ENCODE peak calls at places on chromosomes 2 and 18, in seven cellular contexts. Y, D, V, I, K, A and M are unnamed samples.

GRCh38 chr18:75854174-75854573 is 426.7 kb upstream of the SMIM21 start:
- DNase-seq in Y (no peak), D (peak; percentile 3), V (peak; percentile 5), I (peak; percentile 23), K (no peak), A (no peak), M (no peak)

GRCh38 chr2:237074211-237074993 is 11.3 kb upstream of the COPS8 start:
- DNase-seq in Y (no peak), D (no peak), V (no peak), I (no peak), K (no peak), A (no peak), M (no peak)

GRCh38 chr18:74524097-74524496 is 10.2 kb upstream of the CNDP1 start:
- DNase-seq in Y (peak; percentile 59), D (no peak), V (no peak), I (no peak), K (no peak), A (peak; percentile 24), M (no peak)

GRCh38 chr2:196291873-196292800 is 120.8 kb upstream of the STK17B start:
- DNase-seq in Y (no peak), D (peak; percentile 12), V (no peak), I (no peak), K (no peak), A (no peak), M (no peak)

GRCh38 chr18:67600181-67600631 is 83.7 kb upstream of the DSEL start:
- DNase-seq in Y (no peak), D (no peak), V (no peak), I (no peak), K (no peak), A (no peak), M (no peak)

GRCh38 chr18:26089247-26090129 is 925 bp downstream of the SS18 start:
- DNase-seq in Y (no peak), D (peak; percentile 6), V (no peak), I (peak; percentile 29), K (no peak), A (no peak), M (no peak)

GRCh38 chr2:60553992-60554648 is 666 bp upstream of the BCL11A start:
- DNase-seq in Y (no peak), D (no peak), V (no peak), I (peak; percentile 19), K (no peak), A (no peak), M (no peak)

GRCh38 chr2:121205321-121205942 is 79.6 kb downstream of the TFCP2L1 start:
- DNase-seq in Y (no peak), D (no peak), V (no peak), I (peak; percentile 28), K (no peak), A (peak; percentile 57), M (no peak)

GRCh38 chr2:104481341-104481740 is 372.6 kb upstream of the POU3F3 start:
- DNase-seq in Y (no peak), D (no peak), V (no peak), I (no peak), K (no peak), A (no peak), M (no peak)

GRCh38 chr2:85765081-85765731 is 11.4 kb downstream of the ATOH8 start:
- DNase-seq in Y (no peak), D (no peak), V (no peak), I (no peak), K (no peak), A (no peak), M (no peak)

GRCh38 chr2:144522741-144523605 is 3.1 kb upstream of the ZEB2 start:
- DNase-seq in Y (no peak), D (no peak), V (peak; percentile 14), I (peak; percentile 35), K (peak; percentile 35), A (no peak), M (no peak)

GRCh38 chr2:222306393-222307137 is 7.8 kb upstream of the PAX3 start:
- DNase-seq in Y (no peak), D (no peak), V (no peak), I (no peak), K (no peak), A (no peak), M (no peak)

GRCh38 chr18:6589979-6590725 is 139.4 kb upstream of the ARHGAP28 start:
- DNase-seq in Y (no peak), D (no peak), V (no peak), I (no peak), K (peak; percentile 49), A (no peak), M (no peak)
- TF ChIP-seq EP300 in Y (no peak), D (no peak), V (no peak), I (no peak), K (no peak), A (no peak), M (no peak)

DNA sequence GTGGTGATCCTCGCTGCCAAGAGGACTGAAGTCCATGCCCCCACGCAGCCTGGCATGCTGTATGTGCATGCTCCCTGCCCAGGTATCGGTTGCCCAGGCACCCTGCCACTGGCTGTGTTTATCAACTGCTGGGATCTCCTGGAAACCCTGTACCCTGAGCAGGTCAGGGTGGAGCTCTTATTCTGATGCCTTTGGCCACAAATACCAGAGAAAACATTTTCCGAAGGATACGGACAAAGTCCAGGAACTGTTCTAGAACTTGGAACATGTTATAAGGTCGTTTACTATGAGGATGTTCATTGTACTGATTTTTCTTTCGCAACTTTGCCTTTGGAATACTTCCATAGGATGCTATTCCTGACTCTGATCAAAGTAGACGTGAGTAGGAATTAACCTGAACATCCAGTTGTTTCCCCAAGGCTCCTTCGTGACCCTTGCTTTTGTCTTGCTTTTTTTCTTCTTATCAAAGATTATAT is 55.2 kb downstream of the TMEM17 start:
- DNase-seq in Y (no peak), D (peak; percentile 85), V (no peak), I (no peak), K (no peak), A (peak; percentile 75), M (no peak)
- TF ChIP-seq EP300 in Y (no peak), D (peak; percentile 59), V (no peak), I (no peak), K (no peak), A (no peak), M (no peak)

GRCh38 chr18:9854801-9855676 is 30.7 kb upstream of the TXNDC2 start:
- DNase-seq in Y (peak; percentile 87), D (peak; percentile 81), V (no peak), I (no peak), K (peak; percentile 58), A (peak; percentile 61), M (no peak)
- TF ChIP-seq EP300 in Y (peak; percentile 97), D (peak; percentile 88), V (no peak), I (no peak), K (no peak), A (no peak), M (no peak)

GRCh38 chr2:8458461-8459459 is 223.1 kb upstream of the ID2 start:
- DNase-seq in Y (peak; percentile 35), D (no peak), V (no peak), I (no peak), K (no peak), A (no peak), M (peak; percentile 66)

GRCh38 chr2:8457620-8458255 is 224.1 kb upstream of the ID2 start:
- DNase-seq in Y (peak; percentile 55), D (no peak), V (no peak), I (no peak), K (no peak), A (peak; percentile 70), M (peak; percentile 54)

GRCh38 chr2:8456149-8457091 is 225.4 kb upstream of the ID2 start:
- DNase-seq in Y (peak; percentile 54), D (no peak), V (no peak), I (no peak), K (no peak), A (peak; percentile 31), M (peak; percentile 74)

GRCh38 chr2:8455236-8456148 is 226.4 kb upstream of the ID2 start:
- DNase-seq in Y (peak; percentile 57), D (no peak), V (no peak), I (no peak), K (no peak), A (no peak), M (no peak)

GRCh38 chr2:8457092-8457481 is 224.8 kb upstream of the ID2 start:
- DNase-seq in Y (peak; percentile 36), D (no peak), V (no peak), I (peak; percentile 42), K (no peak), A (peak; percentile 39), M (peak; percentile 74)
- TF ChIP-seq EP300 in Y (no peak), D (no peak), V (no peak), I (no peak), K (no peak), A (no peak), M (no peak)

DNA sequence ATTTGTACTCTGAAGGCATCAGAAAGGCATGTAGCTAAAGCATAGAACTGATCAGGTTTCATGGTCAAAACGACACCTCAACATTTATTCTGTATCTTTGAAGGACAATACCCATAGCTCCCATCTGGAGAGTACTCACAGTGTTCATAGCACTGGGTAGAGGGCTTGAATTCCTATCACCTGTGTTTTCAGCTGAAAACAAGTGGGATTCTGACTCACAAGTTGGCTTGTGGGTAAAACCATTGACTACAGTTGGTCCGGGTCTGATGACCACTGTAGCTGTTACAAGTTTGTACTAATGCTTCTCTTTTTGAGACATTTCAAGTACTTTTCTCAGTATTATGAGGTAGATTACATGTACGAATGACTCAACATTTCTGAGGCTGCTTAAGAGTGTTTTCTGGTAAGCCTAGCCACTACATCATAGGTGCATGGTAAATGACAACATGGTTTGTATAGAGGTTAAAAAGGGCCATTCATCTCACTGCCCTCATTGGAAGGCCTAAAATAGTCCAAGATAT is 68.6 kb upstream of the PELI1 start:
- DNase-seq in Y (no peak), D (no peak), V (no peak), I (peak; percentile 11), K (no peak), A (no peak), M (no peak)
- TF ChIP-seq EP300 in Y (no peak), D (no peak), V (no peak), I (no peak), K (no peak), A (no peak), M (no peak)

DNA sequence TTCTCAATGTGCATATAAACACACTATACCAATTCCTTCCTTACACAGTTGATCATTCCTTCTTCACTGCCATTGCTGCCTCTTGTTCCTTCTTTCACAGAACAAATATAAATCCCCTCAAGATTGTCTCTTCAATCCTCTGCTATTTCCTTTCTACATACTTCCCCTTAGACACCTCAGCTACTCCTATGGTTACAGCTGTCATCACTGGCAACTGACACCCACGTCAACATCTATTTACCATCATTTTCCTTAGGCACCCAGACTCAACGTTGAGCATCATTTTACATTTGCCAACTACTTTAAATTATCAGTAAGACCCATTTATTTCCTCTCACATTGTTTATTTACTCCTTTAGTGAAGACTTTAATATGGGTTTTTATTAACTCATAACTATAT is 488.8 kb upstream of the FSHR start:
- DNase-seq in Y (no peak), D (no peak), V (no peak), I (no peak), K (no peak), A (no peak), M (no peak)
- TF ChIP-seq EP300 in Y (no peak), D (no peak), V (no peak), I (no peak), K (no peak), A (no peak), M (no peak)

DNA sequence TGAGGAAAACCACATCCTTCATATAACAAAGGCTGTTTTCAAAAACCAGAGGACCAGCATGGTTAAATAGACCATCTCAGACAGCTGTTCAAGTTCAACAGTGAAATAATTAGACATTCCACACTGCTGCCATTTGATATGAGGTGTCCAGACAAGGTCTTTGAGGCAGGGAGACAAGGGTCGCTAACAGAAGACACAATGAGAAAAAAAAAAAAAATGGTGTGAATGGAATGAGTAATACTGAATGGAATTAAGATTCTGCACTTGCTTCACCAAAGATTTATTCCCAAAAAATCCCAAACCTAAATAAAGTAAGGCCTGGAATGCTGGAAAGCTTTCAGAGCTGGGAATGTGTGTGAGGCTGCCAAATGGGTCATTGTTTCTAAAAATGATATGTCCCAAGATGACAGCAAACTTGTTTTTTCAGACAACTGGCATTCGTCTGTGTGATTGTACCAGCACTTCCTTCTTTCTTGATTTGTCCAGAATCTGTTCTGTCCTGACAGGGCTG is 85.3 kb upstream of the ITGA4 start:
- DNase-seq in Y (no peak), D (no peak), V (no peak), I (no peak), K (no peak), A (no peak), M (no peak)
- TF ChIP-seq EP300 in Y (no peak), D (no peak), V (no peak), I (no peak), K (no peak), A (no peak), M (no peak)